ENCODE peak calls at places on chromosomes 2 and 18, in eight cellular contexts. V is foreskin fibroblast, E is WTC11, Y is upper lobe of right lung, J is left ventricle myocardium inferior, L is adrenal gland, A is AG04450, K is RWPE1. W is an unnamed sample.

GRCh38 chr2:113025751-113026150 is 20.5 kb downstream of the IL36A start:
- DNase-seq in V (no peak), E (no peak), Y (no peak), J (no peak), L (no peak), A (no peak), K (no peak), W (no peak)

GRCh38 chr18:21167641-21168372 is 56.2 kb upstream of the ROCK1 start:
- DNase-seq in V (no peak), E (peak; percentile 64), Y (no peak), J (no peak), L (no peak), A (no peak), K (no peak), W (no peak)

GRCh38 chr18:56902653-56903052 is 244.2 kb upstream of the BOD1L2 start:
- DNase-seq in V (no peak), E (no peak), Y (no peak), J (no peak), L (no peak), A (no peak), K (peak; percentile 2), W (no peak)

GRCh38 chr2:212539145-212539880 is 711 bp upstream of the ERBB4 start:
- DNase-seq in V (no peak), E (peak; percentile 88), Y (peak; percentile 85), J (peak; percentile 64), L (peak; percentile 16), A (no peak), K (peak; percentile 58), W (no peak)

GRCh38 chr2:36834203-36834602 is 132.1 kb downstream of the STRN start:
- DNase-seq in V (no peak), E (no peak), Y (no peak), J (no peak), L (no peak), A (no peak), K (no peak), W (no peak)

GRCh38 chr2:132037527-132038178 is 124.1 kb downstream of the ANKRD30BL start:
- DNase-seq in V (no peak), E (peak; percentile 65), Y (peak; percentile 58), J (no peak), L (peak; percentile 26), A (no peak), K (no peak), W (peak; percentile 54)

GRCh38 chr2:197311521-197312033 is 997 bp upstream of the ANKRD44 start:
- DNase-seq in V (no peak), E (no peak), Y (no peak), J (no peak), L (no peak), A (no peak), K (no peak), W (no peak)

GRCh38 chr18:51070545-51070944 is 40.5 kb downstream of the SMAD4 start:
- DNase-seq in V (peak; percentile 68), E (no peak), Y (no peak), J (no peak), L (no peak), A (peak; percentile 56), K (peak; percentile 42), W (no peak)

GRCh38 chr18:10062292-10062940 is 148.6 kb downstream of the VAPA start:
- DNase-seq in V (no peak), E (no peak), Y (no peak), J (no peak), L (no peak), A (no peak), K (no peak), W (no peak)

GRCh38 chr2:71801969-71802368 is 345.7 kb downstream of the CYP26B1 start:
- DNase-seq in V (peak; percentile 36), E (peak; percentile 88), Y (no peak), J (peak; percentile 69), L (peak; percentile 73), A (no peak), K (no peak), W (peak; percentile 20)

GRCh38 chr2:64532030-64532429 is 7.9 kb downstream of the AFTPH start:
- DNase-seq in V (no peak), E (no peak), Y (no peak), J (no peak), L (no peak), A (no peak), K (no peak), W (no peak)

GRCh38 chr2:29009270-29009669 is 28.2 kb downstream of the TOGARAM2 start:
- DNase-seq in V (no peak), E (no peak), Y (no peak), J (no peak), L (no peak), A (no peak), K (no peak), W (no peak)

GRCh38 chr2:8984855-8985254 is 18.6 kb downstream of the MBOAT2 start:
- DNase-seq in V (no peak), E (no peak), Y (no peak), J (no peak), L (no peak), A (no peak), K (no peak), W (no peak)

GRCh38 chr2:42051168-42052125 is 3.6 kb downstream of the PKDCC start:
- DNase-seq in V (no peak), E (no peak), Y (no peak), J (no peak), L (no peak), A (no peak), K (no peak), W (no peak)

GRCh38 chr2:239002960-239003932 is 155.4 kb downstream of the TWIST2 start:
- DNase-seq in V (peak; percentile 78), E (no peak), Y (peak; percentile 52), J (no peak), L (no peak), A (peak; percentile 29), K (peak; percentile 18), W (no peak)
- TF ChIP-seq CTCF in V (peak; percentile 57), E (no peak), Y (no peak), J (no peak), L (no peak), A (peak; percentile 64), K (no peak), W (no peak)

GRCh38 chr18:78934551-78935225 is 44.9 kb upstream of the SALL3 start:
- DNase-seq in V (no peak), E (no peak), Y (no peak), J (no peak), L (no peak), A (no peak), K (no peak), W (no peak)

GRCh38 chr18:78934003-78934402 is 45.6 kb upstream of the SALL3 start:
- DNase-seq in V (no peak), E (no peak), Y (peak; percentile 47), J (no peak), L (no peak), A (no peak), K (no peak), W (no peak)

GRCh38 chr18:78935406-78935805 is 44.2 kb upstream of the SALL3 start:
- DNase-seq in V (no peak), E (no peak), Y (peak; percentile 51), J (no peak), L (no peak), A (no peak), K (no peak), W (no peak)

GRCh38 chr18:78937166-78937565 is 42.5 kb upstream of the SALL3 start:
- DNase-seq in V (no peak), E (no peak), Y (no peak), J (no peak), L (no peak), A (no peak), K (no peak), W (no peak)

DNA sequence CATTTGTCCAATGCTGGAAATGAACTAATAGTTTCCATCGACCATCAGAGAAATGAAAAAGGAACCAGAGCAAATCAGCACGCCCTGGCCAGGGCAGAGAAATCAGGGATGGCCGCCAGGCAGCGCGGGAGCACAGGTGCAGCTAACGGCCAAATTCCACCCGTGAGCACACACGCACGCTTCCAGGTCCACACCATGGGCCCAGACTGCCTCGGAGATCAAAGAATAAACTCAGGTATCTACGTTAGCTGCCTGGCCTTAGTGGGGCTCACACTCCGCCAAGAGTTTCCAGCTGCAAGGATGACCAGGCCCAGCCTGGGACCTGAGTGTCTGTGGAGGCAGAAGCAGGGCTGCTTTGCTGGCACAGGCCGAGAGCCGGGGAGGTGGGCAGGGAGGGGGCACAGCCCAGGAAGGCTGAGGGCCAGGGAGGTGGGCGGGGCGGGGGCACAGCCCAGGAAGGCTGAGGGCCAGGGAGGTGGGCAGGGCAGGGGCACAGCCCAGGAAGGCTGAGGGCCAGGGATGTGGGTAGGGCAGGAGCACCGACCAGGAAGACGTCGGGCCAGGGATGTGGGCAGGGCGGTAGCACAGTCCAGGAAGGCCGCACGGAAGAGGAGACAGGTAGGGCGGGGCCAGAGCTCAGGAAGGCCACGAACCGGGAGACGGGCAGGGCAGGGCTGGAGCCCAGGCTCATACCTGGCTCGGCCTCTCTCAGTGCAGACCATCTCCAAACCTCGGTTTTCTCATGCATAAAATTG is 43.2 kb upstream of the SALL3 start:
- DNase-seq in V (no peak), E (no peak), Y (no peak), J (no peak), L (no peak), A (no peak), K (no peak), W (no peak)
- TF ChIP-seq CTCF in V (no peak), E (no peak), Y (no peak), J (no peak), L (no peak), A (no peak), K (no peak), W (no peak)

GRCh38 chr2:230811508-230811907 is 53.2 kb upstream of the ITM2C start:
- DNase-seq in V (no peak), E (no peak), Y (no peak), J (no peak), L (no peak), A (no peak), K (no peak), W (no peak)

GRCh38 chr2:230812041-230812440 is 52.7 kb upstream of the ITM2C start:
- DNase-seq in V (no peak), E (no peak), Y (no peak), J (no peak), L (no peak), A (no peak), K (no peak), W (no peak)

GRCh38 chr2:230819433-230819832 is 45.3 kb upstream of the ITM2C start:
- DNase-seq in V (no peak), E (no peak), Y (no peak), J (no peak), L (no peak), A (no peak), K (no peak), W (no peak)

GRCh38 chr2:230816735-230817134 is 48.0 kb upstream of the ITM2C start:
- DNase-seq in V (no peak), E (no peak), Y (no peak), J (peak; percentile 35), L (peak; percentile 60), A (no peak), K (no peak), W (no peak)

GRCh38 chr2:230814616-230815015 is 50.1 kb upstream of the ITM2C start:
- DNase-seq in V (no peak), E (no peak), Y (no peak), J (no peak), L (no peak), A (peak; percentile 15), K (no peak), W (no peak)
- TF ChIP-seq CTCF in V (peak; percentile 51), E (no peak), Y (no peak), J (peak; percentile 29), L (peak; percentile 26), A (peak; percentile 70), K (peak; percentile 35), W (peak; percentile 50)

DNA sequence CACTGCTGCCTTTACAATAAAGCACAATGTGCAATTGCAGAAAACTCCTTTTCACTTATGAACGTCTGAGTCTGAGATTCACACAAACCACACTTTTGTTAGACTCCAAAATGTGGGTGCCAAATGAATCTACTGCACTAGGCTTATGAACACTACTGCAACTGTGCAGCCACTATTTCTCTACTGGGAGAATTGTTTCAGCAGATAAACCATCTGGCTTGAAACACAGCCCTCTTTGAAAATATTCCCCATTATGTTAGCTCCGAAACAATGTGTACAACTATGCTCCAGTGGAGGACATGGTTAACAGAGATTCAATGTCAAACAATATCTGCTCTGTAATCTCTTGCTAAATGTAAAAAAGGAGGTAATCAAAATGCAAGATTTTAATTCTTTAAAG is 188.7 kb upstream of the ZEB2 start:
- DNase-seq in V (no peak), E (no peak), Y (no peak), J (no peak), L (no peak), A (no peak), K (no peak), W (no peak)
- TF ChIP-seq CTCF in V (no peak), E (no peak), Y (no peak), J (no peak), L (no peak), A (no peak), K (no peak), W (no peak)

W was measured in neural crest cell.